ENCODE peak calls at places on chromosomes 13 and 19, in ten cellular contexts. L is psoas muscle, E is H9, V is mucosa of descending colon, R is thoracic aorta, H is astrocyte of the cerebellum, K is dorsolateral prefrontal cortex, Q is bronchial epithelial cell, Z is ascending aorta, N is endothelial cell of umbilical vein. F is an unnamed sample.

GRCh38 chr13:19587635-19588300 is 26.4 kb upstream of the TPTE2 start:
- DNase-seq in E (no peak), R (no peak), K (no peak), Q (peak), H (no peak), Z (no peak), V (no peak), L (no peak), N (peak), F (peak)

GRCh38 chr13:107969551-107969950 is 245.8 kb downstream of the LIG4 start:
- DNase-seq in K (no peak), E (no peak), V (no peak), N (no peak), Q (no peak), Z (no peak), L (no peak), R (no peak), H (no peak), F (no peak)

GRCh38 chr19:6586726-6587092 is 4.2 kb downstream of the CD70 start:
- DNase-seq in N (no peak), V (no peak), Z (no peak), L (no peak), E (no peak), K (no peak), Q (no peak), R (no peak), H (no peak), F (no peak)

GRCh38 chr13:111219306-111219705 is 101.1 kb upstream of the TEX29 start:
- DNase-seq in Q (no peak), K (peak), N (no peak), L (no peak), E (no peak), Z (peak), H (peak), R (no peak), V (no peak), F (no peak)

GRCh38 chr13:113545455-113545930 is 39.1 kb upstream of the TFDP1 start:
- DNase-seq in L (no peak), Q (no peak), K (no peak), E (peak), H (no peak), Z (peak), N (peak), V (no peak), R (no peak), F (no peak)

GRCh38 chr19:27746691-27747380 is 1466.1 kb downstream of the UQCRFS1 start:
- DNase-seq in E (peak), H (no peak), Q (peak), L (peak), Z (peak), K (no peak), R (no peak), N (no peak), V (peak), F (peak)

GRCh38 chr13:49214917-49215376 is 5.2 kb upstream of the MLNR start:
- DNase-seq in E (peak), R (no peak), N (no peak), Z (no peak), L (peak), K (no peak), V (peak), H (no peak), Q (peak), F (peak)

GRCh38 chr13:33761744-33762143 is 56.2 kb upstream of the RFC3 start:
- DNase-seq in R (no peak), K (no peak), N (no peak), E (peak), L (no peak), Q (peak), Z (no peak), V (no peak), H (peak), F (no peak)

GRCh38 chr13:33218020-33218419 is 67.5 kb downstream of the STARD13 start:
- DNase-seq in Q (peak), H (no peak), K (no peak), E (no peak), V (no peak), N (no peak), Z (no peak), R (no peak), L (no peak), F (peak)

GRCh38 chr13:30739646-30740642 is 4.6 kb downstream of the ALOX5AP start:
- DNase-seq in V (no peak), R (no peak), E (no peak), L (no peak), Z (no peak), Q (peak), H (peak), K (no peak), N (peak), F (peak)

GRCh38 chr19:13899393-13899792 is 6.5 kb downstream of the BRME1 start:
- DNase-seq in R (no peak), H (no peak), Z (no peak), E (no peak), K (no peak), N (no peak), Q (no peak), V (no peak), L (no peak), F (no peak)

GRCh38 chr19:38720559-38721236 is 23.6 kb downstream of the CAPN12 start:
- DNase-seq in Q (no peak), R (no peak), H (no peak), L (no peak), Z (no peak), K (no peak), N (no peak), E (no peak), V (no peak), F (no peak)

GRCh38 chr19:1173845-1174809 is at the start of gene SBNO2:
- DNase-seq in Z (peak), N (peak), H (peak), V (peak), E (peak), K (peak), Q (peak), R (peak), L (peak), F (peak)

GRCh38 chr19:29624489-29625210 is 18.6 kb downstream of the POP4 start:
- DNase-seq in E (no peak), H (no peak), K (no peak), Q (no peak), V (no peak), N (no peak), L (no peak), Z (no peak), R (no peak), F (no peak)

GRCh38 chr13:94114166-94114565 is 365.3 kb downstream of the DCT start:
- DNase-seq in R (no peak), K (no peak), E (no peak), H (no peak), Q (no peak), L (no peak), V (no peak), Z (no peak), N (no peak), F (no peak)

GRCh38 chr19:34214040-34214439 is 40.3 kb upstream of the GARRE1 start:
- DNase-seq in E (no peak), Q (no peak), H (no peak), V (no peak), Z (no peak), L (no peak), K (no peak), N (no peak), R (no peak), F (no peak)

GRCh38 chr19:9535934-9536333 is 2.5 kb downstream of the ZNF426 start:
- DNase-seq in Z (no peak), N (no peak), E (no peak), H (no peak), K (no peak), V (no peak), R (no peak), L (no peak), Q (peak), F (no peak)

GRCh38 chr13:109945206-109945960 is 159.0 kb upstream of the IRS2 start:
- DNase-seq in E (no peak), Z (no peak), R (no peak), Q (peak), V (no peak), L (no peak), H (peak), N (no peak), K (no peak), F (no peak)

GRCh38 chr19:29678484-29679106 is 13.3 kb downstream of the PLEKHF1 start:
- DNase-seq in V (peak), E (no peak), R (no peak), Z (no peak), N (no peak), K (peak), H (no peak), L (peak), Q (no peak), F (no peak)

GRCh38 chr19:16584825-16585801 is 12.9 kb upstream of the SLC35E1 start:
- DNase-seq in V (no peak), H (no peak), L (no peak), Z (no peak), N (no peak), E (no peak), R (no peak), Q (no peak), K (no peak), F (no peak)

GRCh38 chr19:13404236-13404635 is 102.0 kb downstream of the CACNA1A start:
- DNase-seq in V (no peak), E (no peak), Z (no peak), K (no peak), H (no peak), R (no peak), Q (no peak), L (no peak), N (no peak), F (no peak)

GRCh38 chr19:45402469-45403070 is 2.3 kb downstream of the PPP1R13L start:
- DNase-seq in E (peak), V (peak), R (no peak), Z (no peak), K (no peak), N (peak), L (no peak), H (no peak), Q (peak), F (peak)

GRCh38 chr13:64723735-64724134 is 2506.4 kb downstream of the PCDH9 start:
- DNase-seq in L (no peak), Q (peak), Z (no peak), E (no peak), R (no peak), H (peak), N (peak), K (no peak), V (no peak), F (no peak)

DNA sequence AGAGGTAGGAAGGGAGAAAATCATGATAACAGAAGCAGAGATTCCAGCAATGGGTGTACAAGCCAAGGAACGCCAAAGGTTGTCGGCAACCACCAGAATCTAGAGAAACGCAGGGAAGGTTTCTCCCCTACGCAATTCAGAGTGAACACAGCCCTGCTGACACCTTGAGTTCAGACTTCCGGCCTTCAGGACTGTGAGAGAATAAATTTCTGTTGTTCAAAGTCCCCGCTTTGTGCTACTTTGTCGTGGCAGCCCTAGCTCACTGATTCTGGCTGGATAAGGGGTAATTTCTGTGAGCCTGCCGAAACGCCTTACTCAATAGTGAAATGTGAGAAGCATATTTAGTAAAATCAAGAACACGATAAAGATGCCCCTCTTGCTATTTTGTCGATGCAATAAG is 5.3 kb upstream of the CLEC4G start:
- DNase-seq in H (no peak), R (no peak), L (no peak), E (no peak), V (no peak), N (no peak), Z (no peak), Q (no peak), K (no peak), F (no peak)
- TF ChIP-seq CTCF in H (no peak), R (no peak), L (no peak), E (no peak), V (no peak), N (no peak), Z (no peak), Q (no peak), K (no peak), F (no peak)

GRCh38 chr19:2543463-2544442 is 67.8 kb downstream of the GADD45B start:
- DNase-seq in R (peak), H (peak), K (peak), Z (peak), N (peak), Q (peak), V (peak), L (peak), E (peak), F (peak)
- TF ChIP-seq CTCF in R (peak), H (peak), K (peak), Z (peak), N (peak), Q (peak), V (no peak), L (peak), E (peak), F (no peak)

GRCh38 chr19:17784201-17785008 is 10.5 kb upstream of the B3GNT3 start:
- DNase-seq in Q (peak), Z (peak), K (peak), E (peak), L (peak), H (peak), V (peak), N (peak), R (no peak), F (peak)
- TF ChIP-seq CTCF in Q (peak), Z (peak), K (peak), E (peak), L (peak), H (peak), V (peak), N (peak), R (peak), F (peak)

GRCh38 chr13:99642841-99643240 is 141.6 kb downstream of the TM9SF2 start:
- DNase-seq in Z (no peak), V (no peak), K (no peak), E (no peak), R (no peak), Q (no peak), H (no peak), N (no peak), L (no peak), F (no peak)

GRCh38 chr13:99646866-99647592 is 145.8 kb downstream of the TM9SF2 start:
- DNase-seq in H (no peak), E (no peak), L (no peak), Q (no peak), N (no peak), R (no peak), V (no peak), K (no peak), Z (no peak), F (no peak)

GRCh38 chr13:99640260-99640659 is 139.0 kb downstream of the TM9SF2 start:
- DNase-seq in Q (no peak), H (no peak), K (no peak), Z (no peak), R (no peak), N (no peak), E (no peak), L (no peak), V (no peak), F (no peak)

GRCh38 chr13:99639126-99639525 is 137.9 kb downstream of the TM9SF2 start:
- DNase-seq in Z (no peak), R (no peak), H (no peak), E (no peak), N (no peak), K (no peak), Q (no peak), V (no peak), L (no peak), F (no peak)

GRCh38 chr13:99642006-99642405 is 140.7 kb downstream of the TM9SF2 start:
- DNase-seq in E (no peak), R (no peak), K (no peak), H (no peak), L (no peak), Q (no peak), Z (no peak), V (no peak), N (no peak), F (no peak)
- TF ChIP-seq CTCF in E (no peak), R (no peak), K (no peak), H (no peak), L (no peak), Q (no peak), Z (no peak), V (no peak), N (no peak), F (no peak)

GRCh38 chr19:47537493-47537892 is 22.6 kb upstream of the NAPA start:
- DNase-seq in K (no peak), N (no peak), R (no peak), Q (no peak), H (no peak), E (no peak), Z (no peak), V (no peak), L (no peak), F (no peak)
- TF ChIP-seq CTCF in K (no peak), N (no peak), R (no peak), Q (no peak), H (no peak), E (no peak), Z (no peak), V (no peak), L (no peak), F (no peak)

GRCh38 chr19:52923782-52924593 is 760 bp upstream of the ZNF888 start:
- DNase-seq in V (peak), H (no peak), E (peak), Q (peak), L (peak), K (no peak), Z (peak), R (peak), N (peak), F (peak)

GRCh38 chr19:52917531-52917930 is 5.7 kb downstream of the ZNF888 start:
- DNase-seq in V (no peak), E (no peak), K (no peak), Z (no peak), R (no peak), Q (no peak), N (no peak), L (no peak), H (no peak), F (no peak)

DNA sequence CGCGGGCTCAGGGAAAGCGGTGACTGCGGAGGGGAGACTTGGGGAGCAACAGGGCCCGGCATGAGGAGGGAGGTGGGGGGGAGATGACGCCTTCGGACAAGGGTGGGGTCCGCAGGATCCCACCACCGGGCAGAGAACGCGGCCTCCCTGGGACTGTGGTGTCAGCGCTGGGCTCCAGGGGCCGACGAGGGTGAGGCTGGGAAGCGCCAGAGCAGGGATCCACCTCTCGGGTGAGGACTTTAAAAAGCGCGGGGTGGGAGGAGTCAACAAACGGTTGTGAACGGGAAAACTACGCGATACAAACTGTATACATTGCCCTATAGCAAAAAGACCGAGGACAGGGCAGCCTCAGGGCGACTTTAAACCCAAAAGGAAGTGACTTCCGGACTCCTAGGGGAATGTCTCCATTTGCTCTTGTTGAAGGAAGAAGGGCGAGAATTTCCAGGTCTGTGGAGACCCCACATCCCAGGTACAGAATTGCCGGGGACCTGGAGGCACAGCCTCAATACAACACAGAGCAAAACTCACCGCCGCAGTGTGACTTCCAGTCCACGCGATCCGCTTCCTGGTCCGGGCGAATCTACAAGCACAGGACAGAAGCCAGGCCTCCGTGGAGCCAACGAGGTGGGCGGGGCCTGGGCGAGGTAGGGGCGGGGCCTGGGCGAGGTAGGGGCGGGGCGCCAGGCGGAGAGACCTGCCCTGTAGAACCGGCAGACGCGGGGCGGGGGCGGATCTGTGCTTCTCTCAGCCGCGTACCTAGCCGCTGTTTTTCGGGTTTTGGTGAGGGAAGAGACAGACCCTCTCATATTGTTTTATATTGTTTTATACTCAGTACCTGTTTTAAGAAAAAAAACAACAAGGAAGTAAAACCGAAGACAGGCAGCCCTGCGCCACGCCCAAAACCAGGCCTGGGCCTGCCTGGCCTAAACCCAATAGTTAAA is at the start of gene ZNF888:
- DNase-seq in E (peak), K (peak), R (peak), L (peak), V (peak), Z (peak), Q (peak), N (peak), H (no peak), F (peak)
- TF ChIP-seq CTCF in E (no peak), K (no peak), R (no peak), L (no peak), V (no peak), Z (no peak), Q (no peak), N (no peak), H (no peak), F (no peak)

GRCh38 chr13:29545988-29546387 is 49.5 kb downstream of the SLC7A1 start:
- DNase-seq in Q (no peak), K (no peak), N (no peak), R (no peak), E (no peak), Z (no peak), L (no peak), V (no peak), H (no peak), F (no peak)

GRCh38 chr13:29546662-29547061 is 48.8 kb downstream of the SLC7A1 start:
- DNase-seq in K (no peak), E (no peak), Z (no peak), V (no peak), R (no peak), Q (no peak), H (no peak), N (peak), L (no peak), F (no peak)

GRCh38 chr13:29540799-29541198 is 54.7 kb downstream of the SLC7A1 start:
- DNase-seq in R (no peak), E (no peak), V (no peak), K (no peak), L (no peak), N (no peak), Q (no peak), Z (no peak), H (no peak), F (no peak)

GRCh38 chr13:29541400-29541799 is 54.1 kb downstream of the SLC7A1 start:
- DNase-seq in L (no peak), E (no peak), V (no peak), H (no peak), N (no peak), K (no peak), R (no peak), Z (no peak), Q (no peak), F (no peak)

GRCh38 chr13:29543230-29544215 is 52.0 kb downstream of the SLC7A1 start:
- DNase-seq in R (no peak), E (peak), L (no peak), H (no peak), K (no peak), Q (no peak), Z (no peak), N (no peak), V (no peak), F (peak)
- TF ChIP-seq CTCF in R (no peak), E (peak), L (no peak), H (no peak), K (no peak), Q (no peak), Z (no peak), N (no peak), V (no peak), F (no peak)

GRCh38 chr19:2624537-2625091 is 77.9 kb downstream of the GNG7 start:
- DNase-seq in L (peak), V (no peak), R (no peak), K (no peak), N (no peak), E (peak), H (no peak), Z (no peak), Q (no peak), F (no peak)
- TF ChIP-seq CTCF in L (no peak), V (no peak), R (no peak), K (no peak), N (no peak), E (peak), H (peak), Z (no peak), Q (peak), F (no peak)

GRCh38 chr19:10800488-10800887 is 35.5 kb downstream of the TMED1 start:
- DNase-seq in N (peak), L (no peak), R (no peak), Q (no peak), V (no peak), K (no peak), E (no peak), H (no peak), Z (no peak), F (no peak)
- TF ChIP-seq CTCF in N (no peak), L (no peak), R (no peak), Q (no peak), V (no peak), K (no peak), E (no peak), H (no peak), Z (no peak), F (no peak)

F was measured in Calu3.